ENCODE peak calls at places on chromosome 15, in four cellular contexts. T is uterus, Q is OCI-LY7, G is iPS DF 6.9. M is an unnamed sample.

GRCh38 chr15:20341901-20342605 is 199.5 kb downstream of the GOLGA6L6 start:
- DNase-seq in Q (no peak), T (peak), G (no peak), M (peak)

GRCh38 chr15:91908401-91908800 is 54.9 kb downstream of the SLCO3A1 start:
- DNase-seq in Q (no peak), T (no peak), G (no peak), M (no peak)

GRCh38 chr15:40926659-40927496 is 2.3 kb upstream of the DLL4 start:
- DNase-seq in G (no peak), T (no peak), Q (no peak), M (no peak)

GRCh38 chr15:82918162-82918561 is 34.4 kb downstream of the HOMER2 start:
- DNase-seq in T (no peak), G (no peak), Q (no peak), M (peak)

GRCh38 chr15:80779658-80780415 is 667 bp downstream of the CEMIP start:
- DNase-seq in G (no peak), T (no peak), Q (no peak), M (peak)

GRCh38 chr15:88393719-88394519 is 73.3 kb downstream of the MRPL46 start:
- DNase-seq in G (no peak), Q (peak), T (no peak), M (no peak)

GRCh38 chr15:32994810-32995424 is 199.6 kb downstream of the FMN1 start:
- DNase-seq in G (no peak), T (no peak), Q (peak), M (no peak)

GRCh38 chr15:80695911-80696651 is 971 bp downstream of the ABHD17C start:
- DNase-seq in G (no peak), Q (peak), T (peak), M (no peak)

GRCh38 chr15:54102704-54103103 is 124.5 kb downstream of the UNC13C start:
- DNase-seq in G (no peak), T (no peak), Q (no peak), M (no peak)

GRCh38 chr15:62430552-62430951 is 265.5 kb upstream of the C2CD4B start:
- DNase-seq in T (no peak), Q (no peak), G (no peak), M (no peak)

GRCh38 chr15:54387808-54388207 is 409.6 kb downstream of the UNC13C start:
- DNase-seq in Q (no peak), T (no peak), G (no peak), M (no peak)

GRCh38 chr15:92663250-92663951 is 7.8 kb upstream of the FAM174B start:
- DNase-seq in Q (no peak), T (no peak), G (no peak), M (no peak)

DNA sequence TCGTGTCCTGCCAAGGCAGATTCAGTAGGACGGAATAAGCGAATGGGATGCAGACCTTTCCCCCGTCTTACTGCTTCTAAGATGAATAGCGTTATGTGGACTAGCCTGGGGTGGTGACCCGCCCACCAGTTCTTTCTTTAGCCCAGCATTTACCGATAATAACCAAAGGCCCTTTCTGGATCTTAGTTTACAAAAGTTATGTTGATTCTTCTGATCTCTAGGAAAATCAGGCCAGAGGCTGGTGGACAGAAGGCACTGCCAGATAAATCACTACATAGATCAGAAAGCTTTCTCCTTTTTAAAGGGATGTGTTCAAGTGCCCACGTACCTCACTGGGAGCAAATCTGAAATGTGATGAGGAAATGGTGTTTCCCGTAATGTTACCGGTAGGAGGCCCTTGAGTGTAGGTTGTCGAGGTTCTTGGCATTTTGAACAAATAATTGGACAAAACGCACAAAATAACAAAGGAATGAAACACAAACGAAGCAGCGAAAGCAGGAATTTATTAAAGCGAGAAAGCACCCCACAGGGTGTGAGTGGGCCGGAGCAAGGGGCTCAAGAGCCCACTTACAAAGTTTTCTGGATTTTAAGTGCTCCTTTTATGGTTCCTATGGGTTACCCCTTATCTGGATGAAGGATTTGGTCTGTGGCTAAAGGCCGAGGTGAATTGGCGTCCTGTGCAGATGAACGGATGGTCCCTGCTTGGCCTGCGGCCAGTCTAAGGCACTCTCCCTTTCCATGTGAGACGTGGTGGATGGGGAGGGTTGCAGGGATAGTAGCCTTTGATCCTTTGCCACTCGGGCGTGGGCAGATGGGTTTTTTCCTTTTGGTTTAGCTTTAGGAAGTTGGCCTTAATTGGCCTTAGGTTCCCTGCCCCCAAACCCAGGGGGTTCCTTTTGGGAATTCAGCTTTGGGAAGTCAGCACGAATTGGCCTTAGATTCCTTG is 977 bp downstream of the SNX1 start:
- DNase-seq in T (no peak), G (no peak), Q (peak), M (no peak)
- H3K27ac ChIP-seq in T (peak), G (no peak), Q (peak), M (peak)

DNA sequence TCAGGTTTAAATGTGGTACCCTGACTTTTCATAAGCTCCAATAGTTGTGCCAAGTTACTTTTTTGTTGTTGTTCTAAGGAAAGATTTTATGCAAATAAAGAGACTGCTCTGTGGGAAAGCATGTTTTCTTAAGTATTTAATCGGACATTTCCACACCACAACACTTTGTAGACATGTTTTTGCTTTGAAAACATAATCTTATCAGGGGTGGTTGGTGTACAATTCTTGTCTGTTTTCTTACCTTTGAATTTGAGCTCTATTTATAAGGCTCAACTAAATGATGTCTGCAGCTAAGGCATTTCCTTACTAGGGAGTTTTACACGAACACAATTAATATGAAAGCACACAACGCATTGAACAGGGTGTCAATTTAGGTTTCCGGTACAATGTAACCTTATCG is 81.5 kb upstream of the CDIN1 start:
- DNase-seq in T (no peak), G (no peak), Q (no peak), M (no peak)
- H3K4me3 ChIP-seq in T (no peak), G (no peak), Q (no peak), M (no peak)

GRCh38 chr15:41935566-41936020 is 36.8 kb downstream of the EHD4 start:
- DNase-seq in Q (no peak), T (no peak), G (no peak), M (no peak)

GRCh38 chr15:41936649-41937567 is 35.4 kb downstream of the EHD4 start:
- DNase-seq in T (peak), G (no peak), Q (no peak), M (peak)

GRCh38 chr15:41934843-41935242 is 37.5 kb downstream of the EHD4 start:
- DNase-seq in G (no peak), Q (peak), T (no peak), M (no peak)

GRCh38 chr15:41937568-41937923 is 34.8 kb downstream of the EHD4 start:
- DNase-seq in G (no peak), Q (no peak), T (no peak), M (no peak)

DNA sequence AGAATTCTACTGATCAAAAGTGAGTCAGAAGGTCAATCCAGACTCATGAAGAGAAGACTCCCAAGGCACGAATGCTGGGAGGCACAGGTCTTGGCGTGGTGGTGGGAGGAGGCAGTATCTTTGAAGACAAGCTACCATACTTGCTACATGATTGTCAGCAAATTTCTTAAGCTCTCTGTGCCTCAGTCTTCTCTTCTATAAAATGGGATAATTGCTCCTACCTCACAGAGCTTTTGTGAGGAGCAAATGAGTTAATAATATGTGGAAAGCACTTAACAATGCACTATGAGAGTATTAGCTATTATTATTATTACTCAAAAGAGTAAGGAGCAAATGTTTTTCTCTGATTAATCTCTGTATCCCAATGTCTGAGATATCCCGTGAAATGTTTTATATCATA is 36.2 kb downstream of the EHD4 start:
- DNase-seq in G (no peak), T (no peak), Q (no peak), M (no peak)
- H3K27ac ChIP-seq in G (no peak), T (peak), Q (no peak), M (peak)

GRCh38 chr15:101497484-101498034 is 8.1 kb upstream of the PCSK6 start:
- DNase-seq in T (no peak), Q (no peak), G (no peak), M (no peak)
- H3K4me3 ChIP-seq in T (no peak), Q (no peak), G (no peak), M (no peak)

GRCh38 chr15:60740231-60740630 is 261.3 kb upstream of the ICE2 start:
- DNase-seq in Q (no peak), T (no peak), G (no peak), M (no peak)

GRCh38 chr15:60745469-60745971 is 266.6 kb upstream of the ICE2 start:
- DNase-seq in T (peak), G (no peak), Q (no peak), M (peak)

GRCh38 chr15:60740787-60741354 is 261.9 kb upstream of the ICE2 start:
- DNase-seq in T (no peak), Q (no peak), G (no peak), M (no peak)

GRCh38 chr15:60744826-60745225 is 265.9 kb upstream of the ICE2 start:
- DNase-seq in G (no peak), T (no peak), Q (no peak), M (peak)
- H3K27ac ChIP-seq in G (no peak), T (peak), Q (no peak), M (no peak)

M was measured in psoas muscle.